ENCODE peak calls at places on chromosomes 4 and X, in five cellular contexts. One of them, this sample, is unnamed. For H3K4me1, the result is how much of the 10 kb centered on the place peaks cover.

GRCh38 chrX:107542500-107542899 is 85.8 kb upstream of the PRPS1 start:
- DNase-seq in IMR-90: peak
- DNase-seq in H1: no peak
- DNase-seq in mesenchymal stem cell: peak
- DNase-seq in neuronal stem cell: no peak
- DNase-seq in this sample: peak

GRCh38 chrX:39899876-39900787 is 197.6 kb downstream of the BCOR start:
- DNase-seq in IMR-90: no peak
- DNase-seq in mesenchymal stem cell: no peak
- DNase-seq in H1: no peak
- DNase-seq in neuronal stem cell: no peak
- DNase-seq in this sample: no peak

GRCh38 chrX:129609395-129609794 is 45.4 kb downstream of the APLN start:
- DNase-seq in mesenchymal stem cell: no peak
- DNase-seq in H1: no peak
- DNase-seq in IMR-90: no peak
- DNase-seq in neuronal stem cell: no peak
- DNase-seq in this sample: no peak

GRCh38 chr4:177371452-177371851 is 61.8 kb downstream of the NEIL3 start:
- DNase-seq in neuronal stem cell: no peak
- DNase-seq in IMR-90: no peak
- DNase-seq in mesenchymal stem cell: no peak
- DNase-seq in H1: no peak
- DNase-seq in this sample: no peak

GRCh38 chr4:48237996-48238645 is 31.5 kb downstream of the TEC start:
- DNase-seq in IMR-90: peak
- DNase-seq in neuronal stem cell: no peak
- DNase-seq in mesenchymal stem cell: no peak
- DNase-seq in H1: no peak
- DNase-seq in this sample: no peak

GRCh38 chr4:5839751-5840674 is 52.9 kb downstream of the CRMP1 start:
- DNase-seq in mesenchymal stem cell: no peak
- DNase-seq in IMR-90: no peak
- DNase-seq in H1: no peak
- DNase-seq in neuronal stem cell: no peak
- DNase-seq in this sample: no peak

GRCh38 chr4:180811556-180811955 is 1431.6 kb upstream of the TENM3 start:
- DNase-seq in neuronal stem cell: no peak
- DNase-seq in IMR-90: no peak
- DNase-seq in H1: no peak
- DNase-seq in mesenchymal stem cell: no peak
- DNase-seq in this sample: no peak

GRCh38 chrX:129577473-129577872 is 37.4 kb downstream of the OCRL start:
- DNase-seq in neuronal stem cell: no peak
- DNase-seq in H1: no peak
- DNase-seq in mesenchymal stem cell: peak
- DNase-seq in IMR-90: peak
- DNase-seq in this sample: no peak

GRCh38 chrX:97547873-97548578 is 664.3 kb downstream of the RPA4 start:
- DNase-seq in neuronal stem cell: no peak
- DNase-seq in mesenchymal stem cell: peak
- DNase-seq in IMR-90: peak
- DNase-seq in H1: no peak
- DNase-seq in this sample: no peak

GRCh38 chr4:3679851-3680311 is 86.3 kb upstream of the ADRA2C start:
- DNase-seq in IMR-90: no peak
- DNase-seq in neuronal stem cell: no peak
- DNase-seq in H1: no peak
- DNase-seq in mesenchymal stem cell: no peak
- DNase-seq in this sample: peak

GRCh38 chrX:10098235-10098819 is 58.4 kb upstream of the CLCN4 start:
- DNase-seq in mesenchymal stem cell: no peak
- DNase-seq in IMR-90: no peak
- DNase-seq in neuronal stem cell: no peak
- DNase-seq in H1: no peak
- DNase-seq in this sample: no peak

GRCh38 chrX:24341795-24342194 is 18.6 kb upstream of the SUPT20HL1 start:
- DNase-seq in mesenchymal stem cell: peak
- DNase-seq in H1: no peak
- DNase-seq in neuronal stem cell: no peak
- DNase-seq in IMR-90: peak
- DNase-seq in this sample: no peak

GRCh38 chr4:5162909-5163508 is 111.7 kb downstream of the STK32B start:
- DNase-seq in mesenchymal stem cell: no peak
- DNase-seq in H1: no peak
- DNase-seq in neuronal stem cell: no peak
- DNase-seq in IMR-90: no peak
- DNase-seq in this sample: peak

GRCh38 chr4:121764702-121765367 is at the start of gene SMIM43:
- DNase-seq in H1: peak
- DNase-seq in neuronal stem cell: peak
- DNase-seq in mesenchymal stem cell: peak
- DNase-seq in IMR-90: no peak
- DNase-seq in this sample: peak

GRCh38 chrX:19794690-19795089 is 92.7 kb downstream of the SH3KBP1 start:
- DNase-seq in IMR-90: no peak
- DNase-seq in H1: no peak
- DNase-seq in neuronal stem cell: no peak
- DNase-seq in mesenchymal stem cell: no peak
- DNase-seq in this sample: no peak

GRCh38 chr4:154559141-154559841 is 3.5 kb upstream of the FGB start:
- DNase-seq in neuronal stem cell: peak
- DNase-seq in H1: no peak
- DNase-seq in IMR-90: peak
- DNase-seq in mesenchymal stem cell: peak
- DNase-seq in this sample: peak

GRCh38 chr4:15003441-15003890 is 1.2 kb downstream of the CPEB2 start:
- DNase-seq in neuronal stem cell: peak
- DNase-seq in IMR-90: peak
- DNase-seq in mesenchymal stem cell: peak
- DNase-seq in H1: peak
- DNase-seq in this sample: peak

GRCh38 chrX:2500091-2500680 is 590 bp downstream of the DHRSX start:
- DNase-seq in mesenchymal stem cell: peak
- DNase-seq in neuronal stem cell: no peak
- DNase-seq in H1: peak
- DNase-seq in IMR-90: peak
- DNase-seq in this sample: peak

GRCh38 chrX:49230500-49231232 is 2.5 kb downstream of the CACNA1F start:
- DNase-seq in IMR-90: no peak
- DNase-seq in neuronal stem cell: peak
- DNase-seq in mesenchymal stem cell: no peak
- DNase-seq in H1: peak
- DNase-seq in this sample: peak

GRCh38 chrX:12825801-12826200 is 34.6 kb downstream of the PRPS2 start:
- DNase-seq in IMR-90: peak
- DNase-seq in mesenchymal stem cell: peak
- DNase-seq in H1: no peak
- DNase-seq in neuronal stem cell: no peak
- DNase-seq in this sample: no peak

GRCh38 chr4:46999584-46999983 is 6.2 kb upstream of the GABRA4 start:
- DNase-seq in IMR-90: peak
- DNase-seq in neuronal stem cell: no peak
- DNase-seq in mesenchymal stem cell: peak
- DNase-seq in H1: no peak
- DNase-seq in this sample: no peak

GRCh38 chr4:118034061-118034785 is at the start of gene NDST3:
- DNase-seq in H1: peak
- DNase-seq in neuronal stem cell: peak
- DNase-seq in mesenchymal stem cell: peak
- DNase-seq in IMR-90: peak
- DNase-seq in this sample: peak
- H4K91ac ChIP-seq in H1: no peak
- H4K91ac ChIP-seq in neuronal stem cell: no peak
- H4K91ac ChIP-seq in mesenchymal stem cell: peak
- H4K91ac ChIP-seq in IMR-90: no peak
- H4K91ac ChIP-seq in this sample: no peak

GRCh38 chr4:37792241-37792640 is 34.2 kb upstream of the PGM2 start:
- DNase-seq in IMR-90: no peak
- DNase-seq in H1: no peak
- DNase-seq in mesenchymal stem cell: no peak
- DNase-seq in neuronal stem cell: no peak
- DNase-seq in this sample: no peak
- H3K18ac ChIP-seq in IMR-90: no peak
- H3K18ac ChIP-seq in H1: no peak
- H3K18ac ChIP-seq in mesenchymal stem cell: no peak
- H3K18ac ChIP-seq in neuronal stem cell: no peak
- H3K18ac ChIP-seq in this sample: no peak

DNA sequence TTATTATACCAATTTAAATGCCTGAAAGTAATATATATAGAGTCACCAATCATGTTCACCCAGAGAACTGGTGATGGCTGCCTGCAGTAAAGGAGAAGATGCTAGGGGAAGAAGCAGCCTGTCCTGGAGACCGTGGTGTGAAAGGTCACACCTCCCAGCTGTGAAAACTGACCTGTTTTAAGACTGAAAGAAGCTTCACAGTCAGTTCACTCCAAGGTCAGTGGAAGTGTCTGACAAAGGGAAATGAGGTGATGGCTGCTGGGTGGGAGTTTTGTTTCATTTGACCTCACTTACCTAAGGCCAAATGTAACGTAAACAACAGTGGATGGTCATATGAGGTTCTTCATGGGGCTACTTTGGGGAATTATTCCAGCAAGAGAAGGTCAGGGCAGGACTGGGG is 352.1 kb upstream of the GATB start:
- DNase-seq in IMR-90: no peak
- DNase-seq in mesenchymal stem cell: no peak
- DNase-seq in neuronal stem cell: no peak
- DNase-seq in H1: no peak
- DNase-seq in this sample: no peak
- H3K4me1 ChIP-seq in IMR-90: under half
- H3K4me1 ChIP-seq in mesenchymal stem cell: under half
- H3K4me1 ChIP-seq in neuronal stem cell: under half
- H3K4me1 ChIP-seq in H1: under half
- H3K4me1 ChIP-seq in this sample: under half

DNA sequence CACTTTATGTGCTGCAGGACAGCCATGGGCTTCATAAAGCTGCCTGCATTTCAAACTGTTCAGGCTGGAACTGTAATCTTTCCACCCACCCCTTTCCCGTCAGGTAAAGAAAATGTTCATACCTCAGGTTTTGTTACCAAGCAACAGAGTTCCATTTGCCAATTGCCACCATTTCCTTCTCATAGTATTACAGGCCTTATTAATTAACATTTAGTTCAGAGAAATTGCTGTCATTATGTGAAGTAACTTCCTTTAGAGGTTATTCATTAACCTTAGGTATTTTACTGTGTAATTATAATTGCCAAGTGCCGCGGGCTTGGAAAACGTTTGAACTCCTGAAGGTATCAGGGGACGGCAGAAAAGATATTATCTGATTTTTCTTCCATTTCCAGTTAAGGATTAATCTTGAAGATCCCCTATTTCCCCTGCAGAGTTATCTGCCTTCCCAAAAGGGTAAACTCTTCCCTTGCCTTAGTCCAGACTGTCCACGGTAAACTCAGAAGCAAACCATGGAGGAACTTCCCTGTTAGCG is 149.6 kb downstream of the SPRY1 start:
- DNase-seq in IMR-90: no peak
- DNase-seq in neuronal stem cell: no peak
- DNase-seq in mesenchymal stem cell: no peak
- DNase-seq in H1: no peak
- DNase-seq in this sample: no peak
- H4K91ac ChIP-seq in IMR-90: no peak
- H4K91ac ChIP-seq in neuronal stem cell: no peak
- H4K91ac ChIP-seq in mesenchymal stem cell: no peak
- H4K91ac ChIP-seq in H1: peak
- H4K91ac ChIP-seq in this sample: no peak

GRCh38 chrX:153767674-153768055 is 3.6 kb downstream of the PLXNB3 start:
- DNase-seq in mesenchymal stem cell: no peak
- DNase-seq in IMR-90: no peak
- DNase-seq in neuronal stem cell: no peak
- DNase-seq in H1: no peak
- DNase-seq in this sample: peak

GRCh38 chrX:153764786-153765137 is 713 bp downstream of the PLXNB3 start:
- DNase-seq in neuronal stem cell: no peak
- DNase-seq in mesenchymal stem cell: no peak
- DNase-seq in H1: no peak
- DNase-seq in IMR-90: no peak
- DNase-seq in this sample: no peak

GRCh38 chrX:153766871-153767673 is 3.0 kb downstream of the PLXNB3 start:
- DNase-seq in mesenchymal stem cell: no peak
- DNase-seq in IMR-90: no peak
- DNase-seq in H1: no peak
- DNase-seq in neuronal stem cell: no peak
- DNase-seq in this sample: peak

GRCh38 chrX:153765138-153766079 is 1.4 kb downstream of the PLXNB3 start:
- DNase-seq in IMR-90: peak
- DNase-seq in neuronal stem cell: no peak
- DNase-seq in mesenchymal stem cell: peak
- DNase-seq in H1: no peak
- DNase-seq in this sample: peak

GRCh38 chrX:153766098-153766817 is 2.2 kb downstream of the PLXNB3 start:
- DNase-seq in IMR-90: peak
- DNase-seq in H1: no peak
- DNase-seq in neuronal stem cell: no peak
- DNase-seq in mesenchymal stem cell: peak
- DNase-seq in this sample: peak
- H3K18ac ChIP-seq in IMR-90: peak
- H3K18ac ChIP-seq in H1: peak
- H3K18ac ChIP-seq in neuronal stem cell: peak
- H3K18ac ChIP-seq in mesenchymal stem cell: peak
- H3K18ac ChIP-seq in this sample: no peak

This sample was measured in H9.